ENCODE peak calls at places on chromosome 3, in six cellular contexts. L is erythroblast, P is tibial artery, T is HAP-1, D is cerebellum, N is aorta. I is an unnamed sample.

GRCh38 chr3:187954486-187955075 is 199.4 kb upstream of the LPP start:
- DNase-seq in L (no peak), P (no peak), T (no peak), D (no peak), N (no peak), I (no peak)

GRCh38 chr3:196108075-196108743 is 26.3 kb upstream of the TFRC start:
- DNase-seq in L (peak; percentile 85), P (no peak), T (no peak), D (no peak), N (no peak), I (no peak)

GRCh38 chr3:45078910-45079522 is 52.9 kb downstream of the CLEC3B start:
- DNase-seq in L (peak; percentile 17), P (no peak), T (no peak), D (no peak), N (no peak), I (no peak)

GRCh38 chr3:98807011-98807410 is 43.9 kb downstream of the ST3GAL6 start:
- DNase-seq in L (no peak), P (no peak), T (no peak), D (no peak), N (no peak), I (no peak)

GRCh38 chr3:171334465-171334811 is 125.8 kb downstream of the TNIK start:
- DNase-seq in L (no peak), P (no peak), T (no peak), D (peak; percentile 40), N (no peak), I (no peak)

GRCh38 chr3:195154111-195154791 is 116.7 kb downstream of the XXYLT1 start:
- DNase-seq in L (no peak), P (no peak), T (no peak), D (no peak), N (no peak), I (no peak)

GRCh38 chr3:72346526-72346926 is 501.7 kb downstream of the SHQ1 start:
- DNase-seq in L (no peak), P (peak; percentile 57), T (no peak), D (no peak), N (peak; percentile 68), I (no peak)

GRCh38 chr3:14772533-14773138 is 46.1 kb upstream of the FGD5 start:
- DNase-seq in L (no peak), P (peak; percentile 46), T (no peak), D (no peak), N (no peak), I (no peak)

GRCh38 chr3:170323371-170323770 is 34.1 kb upstream of the SKIL start:
- DNase-seq in L (no peak), P (no peak), T (no peak), D (no peak), N (no peak), I (no peak)

GRCh38 chr3:161409069-161409468 is 37.8 kb upstream of the SPTSSB start:
- DNase-seq in L (peak; percentile 35), P (no peak), T (peak; percentile 68), D (peak; percentile 53), N (no peak), I (no peak)

GRCh38 chr3:140950154-140950553 is 8.5 kb downstream of the SLC25A36 start:
- DNase-seq in L (no peak), P (no peak), T (no peak), D (no peak), N (no peak), I (no peak)